ENCODE peak calls at places on chromosomes 13 and 19, in six cellular contexts. X is neural progenitor cell, O is cardiac muscle cell, E is RPMI7951, R is omental fat pad, M is B cell. H is an unnamed sample.

GRCh38 chr13:87128006-87128405 is 543.2 kb upstream of the SLITRK5 start:
- DNase-seq in X (peak), M (no peak), E (peak), R (no peak), O (peak), H (no peak)

GRCh38 chr13:34719060-34719875 is 222.8 kb upstream of the NBEA start:
- DNase-seq in E (peak), R (no peak), M (no peak), O (no peak), X (peak), H (no peak)

GRCh38 chr13:75052616-75053015 is 429.4 kb downstream of the TBC1D4 start:
- DNase-seq in M (no peak), R (no peak), O (no peak), E (no peak), X (no peak), H (no peak)

GRCh38 chr13:29993196-29993595 is 142.8 kb upstream of the UBL3 start:
- DNase-seq in M (no peak), E (no peak), R (no peak), O (no peak), X (no peak), H (no peak)

GRCh38 chr19:13557756-13558398 is 51.6 kb upstream of the CACNA1A start:
- DNase-seq in E (no peak), M (no peak), R (no peak), O (no peak), X (peak), H (peak)

GRCh38 chr13:24700539-24700938 is 20.3 kb downstream of the ATP12A start:
- DNase-seq in R (no peak), E (no peak), M (no peak), O (no peak), X (no peak), H (no peak)

GRCh38 chr19:7928741-7929701 is 3.1 kb upstream of the CTXN1 start:
- DNase-seq in X (peak), M (peak), R (peak), O (peak), E (peak), H (no peak)

GRCh38 chr13:38951525-38952313 is 38.9 kb downstream of the STOML3 start:
- DNase-seq in E (no peak), X (peak), O (peak), M (no peak), R (no peak), H (peak)

H was measured in small intestine.